ENCODE peak calls at places on chromosome 5, in eight cellular contexts. V is prostate gland, M is right lobe of liver, Z is vagina, K is suprapubic skin, T is body of pancreas, N is HCT116, W is A549. E is an unnamed sample.

GRCh38 chr5:37071901-37072581 is 177.1 kb downstream of the CPLANE1 start:
- DNase-seq in T (no peak), W (no peak), K (no peak), Z (no peak), N (no peak), M (no peak), V (no peak), E (no peak)

GRCh38 chr5:140868721-140869554 is at the start of gene PCDHA11:
- DNase-seq in Z (no peak), K (no peak), M (no peak), N (peak), T (no peak), V (no peak), W (peak), E (no peak)

GRCh38 chr5:108101816-108102215 is 280.1 kb downstream of the FBXL17 start:
- DNase-seq in M (no peak), V (no peak), Z (no peak), K (no peak), N (no peak), W (no peak), T (no peak), E (no peak)

GRCh38 chr5:5481633-5482032 is 59.2 kb downstream of the ICE1 start:
- DNase-seq in V (no peak), T (no peak), Z (no peak), N (no peak), K (no peak), M (no peak), W (no peak), E (no peak)

GRCh38 chr5:43038523-43038989 is 1.6 kb downstream of the ANXA2R start:
- DNase-seq in M (no peak), K (no peak), W (no peak), T (no peak), V (no peak), N (no peak), Z (no peak), E (no peak)

GRCh38 chr5:113330533-113331200 is 104.1 kb downstream of the TSSK1B start:
- DNase-seq in N (peak), Z (no peak), V (peak), K (peak), M (peak), T (peak), W (peak), E (peak)

GRCh38 chr5:38548064-38548759 is 8.2 kb downstream of the LIFR start:
- DNase-seq in N (no peak), K (no peak), M (no peak), Z (no peak), V (no peak), T (no peak), W (no peak), E (no peak)

GRCh38 chr5:179264053-179264540 is 81.2 kb downstream of the ADAMTS2 start:
- DNase-seq in Z (peak), T (no peak), V (no peak), N (no peak), W (no peak), K (peak), M (no peak), E (no peak)

GRCh38 chr5:150034677-150035076 is 34.1 kb downstream of the HMGXB3 start:
- DNase-seq in T (no peak), W (no peak), V (no peak), K (no peak), N (no peak), M (no peak), Z (no peak), E (no peak)

GRCh38 chr5:13567819-13568218 is 376.7 kb downstream of the DNAH5 start:
- DNase-seq in V (no peak), N (no peak), K (no peak), T (no peak), Z (no peak), M (no peak), W (no peak), E (no peak)

GRCh38 chr5:54249210-54250028 is 61.0 kb downstream of the ARL15 start:
- DNase-seq in N (no peak), M (peak), K (no peak), T (peak), Z (no peak), V (peak), W (no peak), E (no peak)

GRCh38 chr5:143124593-143124992 is 278.9 kb downstream of the NR3C1 start:
- DNase-seq in V (no peak), K (no peak), M (no peak), T (no peak), W (no peak), N (no peak), Z (no peak), E (no peak)

GRCh38 chr5:6726006-6726405 is 12.8 kb downstream of the TENT4A start:
- DNase-seq in W (no peak), M (no peak), Z (no peak), K (peak), V (no peak), N (no peak), T (no peak), E (no peak)

GRCh38 chr5:8184455-8185063 is 315.6 kb downstream of the MTRR start:
- DNase-seq in V (no peak), M (no peak), Z (no peak), T (peak), N (no peak), W (peak), K (no peak), E (no peak)

GRCh38 chr5:157265714-157266285 is at the start of gene CYFIP2:
- DNase-seq in W (peak), K (peak), Z (no peak), M (peak), V (peak), N (no peak), T (peak), E (no peak)

GRCh38 chr5:124952566-124952965 is 206.1 kb upstream of the ZNF608 start:
- DNase-seq in M (no peak), W (no peak), K (no peak), Z (no peak), N (no peak), T (no peak), V (no peak), E (no peak)

GRCh38 chr5:143030349-143030748 is 260.2 kb downstream of the ARHGAP26 start:
- DNase-seq in V (no peak), N (no peak), T (no peak), W (no peak), M (no peak), K (no peak), Z (no peak), E (no peak)

GRCh38 chr5:91380491-91381133 is 2.5 kb downstream of the ARRDC3 start:
- DNase-seq in N (peak), V (peak), K (peak), W (peak), M (peak), T (peak), Z (peak), E (peak)

GRCh38 chr5:104793452-104794120 is 1231.0 kb upstream of the NUDT12 start:
- DNase-seq in M (no peak), T (no peak), N (no peak), K (no peak), Z (no peak), V (no peak), W (no peak), E (no peak)

GRCh38 chr5:83076742-83077661 is at the start of the genes TMEM167A and XRCC4:
- DNase-seq in T (peak), W (peak), Z (peak), M (peak), N (peak), K (peak), V (peak), E (peak)
- TF ChIP-seq POLR2A in T (peak), W (peak), Z (peak), M (peak), N (peak), K (peak), V (peak), E (peak)

GRCh38 chr5:92911851-92912250 is 669.2 kb downstream of the NR2F1-AS1 start:
- DNase-seq in V (no peak), N (no peak), T (no peak), W (no peak), Z (no peak), K (no peak), M (no peak), E (no peak)

GRCh38 chr5:92911293-92911692 is 669.7 kb downstream of the NR2F1-AS1 start:
- DNase-seq in V (no peak), Z (no peak), K (no peak), N (no peak), M (no peak), T (no peak), W (no peak), E (no peak)

GRCh38 chr5:92908952-92909351 is 672.1 kb downstream of the NR2F1-AS1 start:
- DNase-seq in K (no peak), T (no peak), N (no peak), M (no peak), Z (no peak), W (no peak), V (no peak), E (no peak)

GRCh38 chr5:92907914-92908606 is 673.0 kb downstream of the NR2F1-AS1 start:
- DNase-seq in V (no peak), Z (no peak), N (no peak), T (no peak), K (no peak), W (no peak), M (no peak), E (no peak)

GRCh38 chr5:92909545-92909962 is 671.5 kb downstream of the NR2F1-AS1 start:
- DNase-seq in T (no peak), K (no peak), V (no peak), M (no peak), Z (no peak), W (no peak), N (no peak), E (no peak)
- H3K27ac ChIP-seq in T (no peak), K (no peak), V (no peak), M (no peak), Z (no peak), W (no peak), N (peak), E (no peak)

DNA sequence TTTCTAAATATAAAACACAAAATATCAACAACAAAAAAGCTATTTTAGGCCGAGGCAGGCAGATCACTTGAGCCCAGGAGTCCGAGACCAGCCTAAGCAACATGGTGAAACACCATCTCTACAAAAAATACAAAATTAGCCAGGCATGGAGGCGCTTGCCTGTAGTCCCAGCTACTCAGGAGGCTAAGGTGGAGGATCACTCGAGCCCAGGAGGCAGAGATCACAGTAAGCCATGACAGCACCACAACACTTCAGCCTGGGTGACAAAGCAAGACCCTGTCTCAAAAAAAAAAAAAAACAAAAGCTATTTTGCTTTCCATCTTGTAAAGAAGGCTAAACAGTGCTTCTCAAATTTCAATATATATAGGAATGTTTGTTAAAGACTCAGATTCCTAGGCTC is 11.3 kb downstream of the C5orf15 start:
- DNase-seq in M (no peak), W (no peak), V (no peak), T (no peak), K (no peak), N (no peak), Z (no peak), E (no peak)
- H3K4me3 ChIP-seq in M (no peak), W (no peak), V (no peak), T (no peak), K (no peak), N (no peak), Z (no peak), E (no peak)

GRCh38 chr5:123036391-123037103 is at the start of gene PPIC:
- DNase-seq in T (peak), V (peak), Z (no peak), N (peak), W (peak), K (peak), M (peak), E (peak)
- TF ChIP-seq POLR2A in T (peak), V (peak), Z (no peak), N (peak), W (peak), K (no peak), M (peak), E (no peak)